ENCODE peak calls at places on chromosome X, in ten cellular contexts. One of them, this sample, is unnamed.

GRCh38 chrX:50910685-50911176 is at the start of gene BMP15:
- DNase-seq in ureter: no peak
- DNase-seq in B cell: no peak
- DNase-seq in IMR-90: no peak
- DNase-seq in activated B cell treated with CpG ODN at 0.5 μM for 24 hours: no peak
- DNase-seq in activated gamma-delta T cell treated with anti-CD3 and anti-CD28 coated beads, Interleukin-2, amount 50 U/mL, for 16 hours: no peak
- DNase-seq in CD4-positive, alpha-beta memory T cell: no peak
- DNase-seq in Ammon's horn: no peak
- DNase-seq in GM04503: no peak
- DNase-seq in naive thymus-derived CD8-positive, alpha-beta T cell: no peak
- DNase-seq in this sample: no peak

GRCh38 chrX:39459204-39459603 is 638.6 kb downstream of the BCOR start:
- DNase-seq in Ammon's horn: no peak
- DNase-seq in activated B cell treated with CpG ODN at 0.5 μM for 24 hours: no peak
- DNase-seq in activated gamma-delta T cell treated with anti-CD3 and anti-CD28 coated beads, Interleukin-2, amount 50 U/mL, for 16 hours: no peak
- DNase-seq in naive thymus-derived CD8-positive, alpha-beta T cell: no peak
- DNase-seq in B cell: no peak
- DNase-seq in ureter: no peak
- DNase-seq in GM04503: no peak
- DNase-seq in CD4-positive, alpha-beta memory T cell: no peak
- DNase-seq in IMR-90: no peak
- DNase-seq in this sample: no peak

GRCh38 chrX:3177851-3178250 is 136.6 kb downstream of the ARSF start:
- DNase-seq in Ammon's horn: no peak
- DNase-seq in naive thymus-derived CD8-positive, alpha-beta T cell: no peak
- DNase-seq in CD4-positive, alpha-beta memory T cell: no peak
- DNase-seq in activated gamma-delta T cell treated with anti-CD3 and anti-CD28 coated beads, Interleukin-2, amount 50 U/mL, for 16 hours: no peak
- DNase-seq in IMR-90: peak
- DNase-seq in B cell: no peak
- DNase-seq in activated B cell treated with CpG ODN at 0.5 μM for 24 hours: no peak
- DNase-seq in GM04503: no peak
- DNase-seq in ureter: no peak
- DNase-seq in this sample: no peak

GRCh38 chrX:154012336-154012991 is 7.2 kb downstream of the IRAK1 start:
- DNase-seq in Ammon's horn: peak
- DNase-seq in activated B cell treated with CpG ODN at 0.5 μM for 24 hours: no peak
- DNase-seq in B cell: no peak
- DNase-seq in GM04503: no peak
- DNase-seq in CD4-positive, alpha-beta memory T cell: no peak
- DNase-seq in naive thymus-derived CD8-positive, alpha-beta T cell: no peak
- DNase-seq in IMR-90: no peak
- DNase-seq in ureter: no peak
- DNase-seq in activated gamma-delta T cell treated with anti-CD3 and anti-CD28 coated beads, Interleukin-2, amount 50 U/mL, for 16 hours: no peak
- DNase-seq in this sample: no peak

GRCh38 chrX:51336584-51336983 is 4.0 kb downstream of the NUDT10 start:
- DNase-seq in GM04503: peak
- DNase-seq in B cell: no peak
- DNase-seq in activated gamma-delta T cell treated with anti-CD3 and anti-CD28 coated beads, Interleukin-2, amount 50 U/mL, for 16 hours: no peak
- DNase-seq in IMR-90: peak
- DNase-seq in CD4-positive, alpha-beta memory T cell: peak
- DNase-seq in activated B cell treated with CpG ODN at 0.5 μM for 24 hours: no peak
- DNase-seq in naive thymus-derived CD8-positive, alpha-beta T cell: peak
- DNase-seq in Ammon's horn: peak
- DNase-seq in ureter: no peak
- DNase-seq in this sample: no peak

GRCh38 chrX:12240491-12240890 is 102.2 kb downstream of the FRMPD4 start:
- DNase-seq in IMR-90: no peak
- DNase-seq in activated B cell treated with CpG ODN at 0.5 μM for 24 hours: no peak
- DNase-seq in B cell: no peak
- DNase-seq in Ammon's horn: no peak
- DNase-seq in GM04503: no peak
- DNase-seq in ureter: no peak
- DNase-seq in CD4-positive, alpha-beta memory T cell: no peak
- DNase-seq in naive thymus-derived CD8-positive, alpha-beta T cell: no peak
- DNase-seq in activated gamma-delta T cell treated with anti-CD3 and anti-CD28 coated beads, Interleukin-2, amount 50 U/mL, for 16 hours: no peak
- DNase-seq in this sample: no peak

GRCh38 chrX:155767101-155767878 is 113.9 kb upstream of the VAMP7 start:
- DNase-seq in activated B cell treated with CpG ODN at 0.5 μM for 24 hours: no peak
- DNase-seq in CD4-positive, alpha-beta memory T cell: peak
- DNase-seq in activated gamma-delta T cell treated with anti-CD3 and anti-CD28 coated beads, Interleukin-2, amount 50 U/mL, for 16 hours: no peak
- DNase-seq in naive thymus-derived CD8-positive, alpha-beta T cell: peak
- DNase-seq in Ammon's horn: peak
- DNase-seq in GM04503: peak
- DNase-seq in IMR-90: peak
- DNase-seq in B cell: no peak
- DNase-seq in ureter: peak
- DNase-seq in this sample: no peak

GRCh38 chrX:45714864-45715263 is 514.2 kb upstream of the DIPK2B start:
- DNase-seq in CD4-positive, alpha-beta memory T cell: no peak
- DNase-seq in ureter: no peak
- DNase-seq in GM04503: peak
- DNase-seq in B cell: peak
- DNase-seq in naive thymus-derived CD8-positive, alpha-beta T cell: no peak
- DNase-seq in Ammon's horn: peak
- DNase-seq in activated gamma-delta T cell treated with anti-CD3 and anti-CD28 coated beads, Interleukin-2, amount 50 U/mL, for 16 hours: no peak
- DNase-seq in IMR-90: peak
- DNase-seq in activated B cell treated with CpG ODN at 0.5 μM for 24 hours: no peak
- DNase-seq in this sample: no peak

GRCh38 chrX:130726661-130727060 is 176.3 kb downstream of the ENOX2 start:
- DNase-seq in B cell: no peak
- DNase-seq in naive thymus-derived CD8-positive, alpha-beta T cell: no peak
- DNase-seq in GM04503: peak
- DNase-seq in Ammon's horn: no peak
- DNase-seq in CD4-positive, alpha-beta memory T cell: no peak
- DNase-seq in activated gamma-delta T cell treated with anti-CD3 and anti-CD28 coated beads, Interleukin-2, amount 50 U/mL, for 16 hours: no peak
- DNase-seq in activated B cell treated with CpG ODN at 0.5 μM for 24 hours: no peak
- DNase-seq in IMR-90: peak
- DNase-seq in ureter: no peak
- DNase-seq in this sample: no peak

GRCh38 chrX:53729756-53730155 is 43.2 kb upstream of the HUWE1 start:
- DNase-seq in Ammon's horn: no peak
- DNase-seq in activated gamma-delta T cell treated with anti-CD3 and anti-CD28 coated beads, Interleukin-2, amount 50 U/mL, for 16 hours: no peak
- DNase-seq in CD4-positive, alpha-beta memory T cell: no peak
- DNase-seq in B cell: no peak
- DNase-seq in GM04503: no peak
- DNase-seq in IMR-90: no peak
- DNase-seq in ureter: no peak
- DNase-seq in activated B cell treated with CpG ODN at 0.5 μM for 24 hours: no peak
- DNase-seq in naive thymus-derived CD8-positive, alpha-beta T cell: no peak
- DNase-seq in this sample: no peak

GRCh38 chrX:113399501-113400192 is 559.0 kb upstream of the AMOT start:
- DNase-seq in ureter: no peak
- DNase-seq in naive thymus-derived CD8-positive, alpha-beta T cell: no peak
- DNase-seq in activated B cell treated with CpG ODN at 0.5 μM for 24 hours: no peak
- DNase-seq in B cell: no peak
- DNase-seq in Ammon's horn: no peak
- DNase-seq in GM04503: no peak
- DNase-seq in IMR-90: no peak
- DNase-seq in activated gamma-delta T cell treated with anti-CD3 and anti-CD28 coated beads, Interleukin-2, amount 50 U/mL, for 16 hours: no peak
- DNase-seq in CD4-positive, alpha-beta memory T cell: no peak
- DNase-seq in this sample: no peak

GRCh38 chrX:63754141-63754859 is 30.7 kb downstream of the ARHGEF9 start:
- DNase-seq in ureter: peak
- DNase-seq in activated gamma-delta T cell treated with anti-CD3 and anti-CD28 coated beads, Interleukin-2, amount 50 U/mL, for 16 hours: peak
- DNase-seq in GM04503: no peak
- DNase-seq in naive thymus-derived CD8-positive, alpha-beta T cell: peak
- DNase-seq in activated B cell treated with CpG ODN at 0.5 μM for 24 hours: no peak
- DNase-seq in B cell: no peak
- DNase-seq in Ammon's horn: no peak
- DNase-seq in CD4-positive, alpha-beta memory T cell: peak
- DNase-seq in IMR-90: peak
- DNase-seq in this sample: peak

GRCh38 chrX:41347186-41347585 is 13.2 kb downstream of the DDX3X start:
- DNase-seq in B cell: no peak
- DNase-seq in GM04503: no peak
- DNase-seq in ureter: no peak
- DNase-seq in Ammon's horn: no peak
- DNase-seq in CD4-positive, alpha-beta memory T cell: no peak
- DNase-seq in naive thymus-derived CD8-positive, alpha-beta T cell: no peak
- DNase-seq in IMR-90: no peak
- DNase-seq in activated B cell treated with CpG ODN at 0.5 μM for 24 hours: no peak
- DNase-seq in activated gamma-delta T cell treated with anti-CD3 and anti-CD28 coated beads, Interleukin-2, amount 50 U/mL, for 16 hours: no peak
- DNase-seq in this sample: no peak

GRCh38 chrX:108071578-108071977 is 19.8 kb downstream of the PSMD10 start:
- DNase-seq in GM04503: no peak
- DNase-seq in activated gamma-delta T cell treated with anti-CD3 and anti-CD28 coated beads, Interleukin-2, amount 50 U/mL, for 16 hours: no peak
- DNase-seq in Ammon's horn: no peak
- DNase-seq in ureter: no peak
- DNase-seq in IMR-90: no peak
- DNase-seq in CD4-positive, alpha-beta memory T cell: no peak
- DNase-seq in activated B cell treated with CpG ODN at 0.5 μM for 24 hours: no peak
- DNase-seq in naive thymus-derived CD8-positive, alpha-beta T cell: no peak
- DNase-seq in B cell: no peak
- DNase-seq in this sample: no peak

GRCh38 chrX:110795645-110796510 is at the start of gene CHRDL1:
- DNase-seq in B cell: no peak
- DNase-seq in IMR-90: no peak
- DNase-seq in GM04503: no peak
- DNase-seq in naive thymus-derived CD8-positive, alpha-beta T cell: no peak
- DNase-seq in activated gamma-delta T cell treated with anti-CD3 and anti-CD28 coated beads, Interleukin-2, amount 50 U/mL, for 16 hours: no peak
- DNase-seq in CD4-positive, alpha-beta memory T cell: no peak
- DNase-seq in activated B cell treated with CpG ODN at 0.5 μM for 24 hours: no peak
- DNase-seq in ureter: peak
- DNase-seq in Ammon's horn: peak
- DNase-seq in this sample: no peak

GRCh38 chrX:56787734-56788152 is 58.7 kb downstream of the NBDY start:
- DNase-seq in IMR-90: no peak
- DNase-seq in ureter: no peak
- DNase-seq in B cell: no peak
- DNase-seq in Ammon's horn: no peak
- DNase-seq in activated gamma-delta T cell treated with anti-CD3 and anti-CD28 coated beads, Interleukin-2, amount 50 U/mL, for 16 hours: no peak
- DNase-seq in naive thymus-derived CD8-positive, alpha-beta T cell: no peak
- DNase-seq in CD4-positive, alpha-beta memory T cell: no peak
- DNase-seq in GM04503: no peak
- DNase-seq in activated B cell treated with CpG ODN at 0.5 μM for 24 hours: no peak
- DNase-seq in this sample: no peak

GRCh38 chrX:103817502-103817901 is 14.6 kb downstream of the RAB9B start:
- DNase-seq in IMR-90: peak
- DNase-seq in ureter: no peak
- DNase-seq in naive thymus-derived CD8-positive, alpha-beta T cell: peak
- DNase-seq in activated B cell treated with CpG ODN at 0.5 μM for 24 hours: no peak
- DNase-seq in B cell: no peak
- DNase-seq in Ammon's horn: peak
- DNase-seq in activated gamma-delta T cell treated with anti-CD3 and anti-CD28 coated beads, Interleukin-2, amount 50 U/mL, for 16 hours: no peak
- DNase-seq in CD4-positive, alpha-beta memory T cell: peak
- DNase-seq in GM04503: no peak
- DNase-seq in this sample: no peak

GRCh38 chrX:19867411-19867732 is 20.0 kb downstream of the SH3KBP1 start:
- DNase-seq in CD4-positive, alpha-beta memory T cell: no peak
- DNase-seq in activated gamma-delta T cell treated with anti-CD3 and anti-CD28 coated beads, Interleukin-2, amount 50 U/mL, for 16 hours: no peak
- DNase-seq in IMR-90: peak
- DNase-seq in B cell: no peak
- DNase-seq in Ammon's horn: no peak
- DNase-seq in activated B cell treated with CpG ODN at 0.5 μM for 24 hours: no peak
- DNase-seq in naive thymus-derived CD8-positive, alpha-beta T cell: no peak
- DNase-seq in ureter: no peak
- DNase-seq in GM04503: no peak
- DNase-seq in this sample: no peak